ENCODE peak calls at places on chromosomes 3 and 15, in four cellular contexts. One of them, this sample, is unnamed.

GRCh38 chr3:111012388-111013248 is 59.0 kb upstream of the NECTIN3 start:
- DNase-seq in AG08396: no peak
- DNase-seq in NCI-H774: no peak
- DNase-seq in NCI-H1417: no peak
- DNase-seq in this sample: no peak

GRCh38 chr15:85750319-85750806 is 44.4 kb downstream of the KLHL25 start:
- DNase-seq in AG08396: peak
- DNase-seq in NCI-H774: no peak
- DNase-seq in NCI-H1417: no peak
- DNase-seq in this sample: no peak

GRCh38 chr3:183664913-183665381 is 29.5 kb downstream of the KLHL24 start:
- DNase-seq in AG08396: peak
- DNase-seq in NCI-H774: no peak
- DNase-seq in NCI-H1417: no peak
- DNase-seq in this sample: no peak

GRCh38 chr15:99631256-99631655 is 65.5 kb downstream of the MEF2A start:
- DNase-seq in AG08396: no peak
- DNase-seq in NCI-H774: no peak
- DNase-seq in NCI-H1417: no peak
- DNase-seq in this sample: no peak

GRCh38 chr3:385151-385550 is 188.6 kb downstream of the CHL1 start:
- DNase-seq in AG08396: peak
- DNase-seq in NCI-H774: no peak
- DNase-seq in NCI-H1417: no peak
- DNase-seq in this sample: no peak

GRCh38 chr3:197516517-197516889 is 39.3 kb downstream of the BDH1 start:
- DNase-seq in AG08396: peak
- DNase-seq in NCI-H774: no peak
- DNase-seq in NCI-H1417: no peak
- DNase-seq in this sample: no peak

GRCh38 chr3:111616417-111617105 is 21.4 kb upstream of the ZBED2 start:
- DNase-seq in AG08396: no peak
- DNase-seq in NCI-H774: no peak
- DNase-seq in NCI-H1417: no peak
- DNase-seq in this sample: no peak

GRCh38 chr3:38177175-38177574 is 11.8 kb downstream of the OXSR1 start:
- DNase-seq in AG08396: no peak
- DNase-seq in NCI-H774: no peak
- DNase-seq in NCI-H1417: no peak
- DNase-seq in this sample: no peak

GRCh38 chr15:90004252-90004651 is 3.1 kb downstream of the ZNF710 start:
- DNase-seq in AG08396: peak
- DNase-seq in NCI-H774: no peak
- DNase-seq in NCI-H1417: no peak
- DNase-seq in this sample: no peak

GRCh38 chr3:177929310-177929709 is 606.9 kb upstream of the KCNMB2 start:
- DNase-seq in AG08396: peak
- DNase-seq in NCI-H774: no peak
- DNase-seq in NCI-H1417: no peak
- DNase-seq in this sample: no peak

GRCh38 chr3:122555275-122556071 is 8.6 kb downstream of the PARP9 start:
- DNase-seq in AG08396: peak
- DNase-seq in NCI-H774: no peak
- DNase-seq in NCI-H1417: no peak
- DNase-seq in this sample: no peak

This sample was measured in LNCaP clone FGC.